ENCODE peak calls at places on chromosomes 7 and 10, in five cellular contexts. U is PC-3, H is HCT116, S is PC-9, B is GM23248. J is an unnamed sample.
A peak's percentile ranks its signal among the peaks of the same experiment; 100 is the strongest.

GRCh38 chr10:94859086-94859485 is 79.4 kb upstream of the CYP2C9 start:
- DNase-seq in B (no peak), U (peak; percentile 17), S (no peak), H (no peak), J (no peak)

GRCh38 chr7:127438836-127439235 is 46.3 kb upstream of the ZNF800 start:
- DNase-seq in S (no peak), B (no peak), U (no peak), H (no peak), J (no peak)

GRCh38 chr10:47190802-47191450 is 109.1 kb upstream of the GDF10 start:
- DNase-seq in S (no peak), H (no peak), U (no peak), B (no peak), J (no peak)

GRCh38 chr7:158812684-158813083 is 16.6 kb downstream of the ESYT2 start:
- DNase-seq in H (no peak), S (no peak), B (no peak), U (no peak), J (no peak)

GRCh38 chr10:46551701-46552525 is 4.5 kb downstream of the GPRIN2 start:
- DNase-seq in B (no peak), H (no peak), S (no peak), U (no peak), J (no peak)

GRCh38 chr10:99331207-99331803 is 2.1 kb downstream of the CNNM1 start:
- DNase-seq in S (no peak), B (peak; percentile 61), U (peak; percentile 54), H (no peak), J (no peak)

GRCh38 chr7:99926351-99926750 is 3.1 kb downstream of the GJC3 start:
- DNase-seq in H (no peak), S (no peak), U (no peak), B (no peak), J (no peak)

GRCh38 chr7:135334830-135335543 is 101.3 kb downstream of the STRA8 start:
- DNase-seq in H (no peak), U (no peak), S (no peak), B (no peak), J (peak; percentile 9)

GRCh38 chr10:129193148-129193547 is 273.9 kb upstream of the MGMT start:
- DNase-seq in U (no peak), H (no peak), S (no peak), B (peak; percentile 60), J (no peak)

GRCh38 chr7:143229054-143229790 is 7.4 kb downstream of the TAS2R40 start:
- DNase-seq in U (no peak), H (no peak), S (no peak), B (peak; percentile 23), J (no peak)

GRCh38 chr7:1523838-1524237 is 6.7 kb upstream of the MAFK start:
- DNase-seq in S (no peak), B (no peak), H (no peak), U (no peak), J (no peak)

GRCh38 chr7:46383605-46384004 is 462.5 kb upstream of the IGFBP3 start:
- DNase-seq in B (peak; percentile 69), H (no peak), U (peak; percentile 29), S (no peak), J (peak; percentile 41)

GRCh38 chr7:140005341-140005740 is 57.4 kb downstream of the PARP12 start:
- DNase-seq in B (no peak), H (no peak), S (no peak), U (no peak), J (no peak)

GRCh38 chr10:87605656-87606308 is 53.9 kb upstream of the PAPSS2 start:
- DNase-seq in H (no peak), S (no peak), B (no peak), U (no peak), J (no peak)

GRCh38 chr7:129786825-129787563 is 165.8 kb downstream of the UBE2H start:
- DNase-seq in S (no peak), U (no peak), H (no peak), B (no peak), J (no peak)
- TF ChIP-seq EZH2 in S (no peak), U (no peak), H (no peak), B (no peak), J (no peak)

GRCh38 chr7:5681423-5681822 is 100.0 kb downstream of the RNF216 start:
- DNase-seq in U (no peak), B (no peak), H (no peak), S (no peak), J (no peak)
- H3K27ac ChIP-seq in U (no peak overlapping the region), B (no peak overlapping the region), H (no peak overlapping the region), S (no peak overlapping the region), J (no peak overlapping the region)

DNA sequence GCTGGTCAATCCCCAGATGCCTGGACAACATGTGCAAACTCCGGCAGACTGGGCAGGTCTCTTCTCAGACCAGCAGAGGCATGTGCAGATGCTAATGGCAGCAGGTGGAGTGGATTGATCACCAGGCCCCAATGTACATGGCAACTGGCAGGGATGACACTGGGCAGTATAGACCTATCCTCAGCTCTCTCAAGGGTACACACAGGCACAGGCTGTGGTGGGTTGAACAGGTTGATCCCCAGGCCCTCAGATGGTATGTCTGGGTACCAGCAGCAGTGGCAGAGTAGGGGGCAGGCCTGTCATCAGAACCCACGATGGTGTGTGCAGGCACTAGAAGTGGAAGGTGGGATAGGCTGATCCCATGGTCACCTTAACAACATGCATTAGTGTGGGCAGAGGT is 98.7 kb downstream of the LANCL2 start:
- DNase-seq in S (no peak), U (no peak), B (no peak), H (no peak), J (no peak)
- H3K9me3 ChIP-seq in S (peaks cover 37% of the 10 kb centered on the region), U (no peaks in the 10 kb centered on the region), B (no peaks in the 10 kb centered on the region), H (no peaks in the 10 kb centered on the region), J (no peaks in the 10 kb centered on the region)

GRCh38 chr10:101229275-101230184 is at the start of gene LBX1:
- DNase-seq in S (no peak), U (no peak), H (no peak), B (peak; percentile 13), J (no peak)
- TF ChIP-seq EZH2 in S (no peak), U (peak; percentile 98), H (no peak), B (peak; percentile 100), J (peak; percentile 100)

GRCh38 chr7:25567430-25567829 is 339.1 kb upstream of the NPVF start:
- DNase-seq in H (no peak), U (peak; percentile 12), S (no peak), B (no peak), J (no peak)

GRCh38 chr7:25575634-25576033 is 347.3 kb upstream of the NPVF start:
- DNase-seq in S (no peak), B (no peak), H (no peak), U (no peak), J (no peak)

GRCh38 chr7:25565949-25566348 is 337.7 kb upstream of the NPVF start:
- DNase-seq in H (peak; percentile 44), U (peak; percentile 75), S (peak; percentile 67), B (peak; percentile 67), J (no peak)

GRCh38 chr7:25564980-25565379 is 336.7 kb upstream of the NPVF start:
- DNase-seq in H (no peak), B (peak; percentile 10), U (no peak), S (no peak), J (no peak)

DNA sequence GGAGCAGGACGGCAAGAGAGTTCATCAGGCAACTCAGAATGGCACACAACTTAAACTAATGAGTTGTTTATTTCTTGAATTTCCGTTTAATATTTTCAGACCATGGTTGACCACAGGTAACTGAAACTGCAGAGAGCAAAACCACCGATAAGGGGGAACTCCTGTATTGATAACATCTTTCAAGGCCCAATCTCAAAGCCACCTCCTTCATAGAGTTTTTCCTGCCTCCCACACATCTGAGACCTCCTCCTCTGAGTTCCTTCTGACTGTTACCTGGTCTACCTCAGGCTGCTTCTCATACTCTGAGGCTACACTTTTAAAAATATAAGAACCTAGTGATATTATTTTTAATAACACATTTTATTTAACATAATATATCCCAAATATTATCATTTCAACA is 341.5 kb upstream of the NPVF start:
- DNase-seq in H (no peak), U (no peak), S (no peak), B (no peak), J (no peak)
- H3K27ac ChIP-seq in H (no peak overlapping the region), U (no peak overlapping the region), S (no peak overlapping the region), B (no peak overlapping the region), J (no peak overlapping the region)

J was measured in keratinocyte.